ENCODE peak calls at places on chromosomes 5 and 9, in five cellular contexts. Q is foreskin fibroblast, U is OCI-LY7, V is Right ventricle myocardium superior, Y is myocyte. N is an unnamed sample.

GRCh38 chr5:149152317-149152746 is 11.0 kb downstream of the ABLIM3 start:
- DNase-seq in Q (peak; percentile 82), U (no peak), V (no peak), Y (no peak), N (no peak)

GRCh38 chr9:96620832-96621269 is 1.2 kb upstream of the CDC14B start:
- DNase-seq in Q (no peak), U (peak; percentile 23), V (no peak), Y (no peak), N (no peak)

GRCh38 chr5:139758510-139759036 is 37.0 kb upstream of the PSD2 start:
- DNase-seq in Q (no peak), U (no peak), V (no peak), Y (no peak), N (no peak)

GRCh38 chr5:97131139-97131710 is 11.2 kb downstream of the LIX1 start:
- DNase-seq in Q (no peak), U (no peak), V (no peak), Y (no peak), N (no peak)

GRCh38 chr5:118675247-118675646 is 313.1 kb downstream of the DTWD2 start:
- DNase-seq in Q (no peak), U (no peak), V (no peak), Y (no peak), N (no peak)

GRCh38 chr9:73141282-73141681 is 10.4 kb upstream of the ANXA1 start:
- DNase-seq in Q (no peak), U (no peak), V (no peak), Y (no peak), N (no peak)

GRCh38 chr5:161585798-161586197 is 39.3 kb upstream of the GABRB2 start:
- DNase-seq in Q (no peak), U (no peak), V (no peak), Y (no peak), N (no peak)

GRCh38 chr5:152403058-152403457 is 2.0 kb downstream of the NMUR2 start:
- DNase-seq in Q (no peak), U (no peak), V (no peak), Y (no peak), N (no peak)

GRCh38 chr5:111668713-111669112 is 88.3 kb downstream of the NREP start:
- DNase-seq in Q (no peak), U (no peak), V (no peak), Y (no peak), N (no peak)

GRCh38 chr5:9776525-9776924 is 146.4 kb upstream of the TAS2R1 start:
- DNase-seq in Q (no peak), U (no peak), V (no peak), Y (no peak), N (no peak)

GRCh38 chr5:71757590-71758543 is 38.8 kb downstream of the CARTPT start:
- DNase-seq in Q (peak; percentile 74), U (peak; percentile 17), V (peak; percentile 52), Y (peak; percentile 67), N (peak; percentile 77)

GRCh38 chr5:5343581-5343980 is 78.9 kb upstream of the ICE1 start:
- DNase-seq in Q (no peak), U (no peak), V (no peak), Y (no peak), N (no peak)

GRCh38 chr5:61425918-61426317 is 93.9 kb downstream of the ZSWIM6 start:
- DNase-seq in Q (no peak), U (no peak), V (no peak), Y (peak; percentile 22), N (no peak)

GRCh38 chr5:42620579-42621216 is 135.9 kb upstream of the CCDC152 start:
- DNase-seq in Q (peak; percentile 25), U (no peak), V (no peak), Y (no peak), N (no peak)

GRCh38 chr9:37034320-37034937 is 361 bp upstream of the PAX5 start:
- DNase-seq in Q (no peak), U (peak; percentile 89), V (no peak), Y (peak; percentile 6), N (no peak)

GRCh38 chr5:141570655-141571054 is 48.1 kb downstream of the DIAPH1 start:
- DNase-seq in Q (no peak), U (no peak), V (no peak), Y (no peak), N (no peak)

GRCh38 chr5:35063386-35063785 is 15.6 kb upstream of the AGXT2 start:
- DNase-seq in Q (no peak), U (no peak), V (no peak), Y (no peak), N (no peak)

GRCh38 chr5:173808079-173808808 is 79.9 kb upstream of the CPEB4 start:
- DNase-seq in Q (no peak), U (no peak), V (no peak), Y (no peak), N (no peak)

GRCh38 chr5:26482076-26482816 is 556.1 kb downstream of the CDH9 start:
- DNase-seq in Q (no peak), U (no peak), V (no peak), Y (peak; percentile 1), N (no peak)

GRCh38 chr9:120935383-120935857 is 8.8 kb upstream of the TRAF1 start:
- DNase-seq in Q (peak; percentile 93), U (peak; percentile 44), V (peak; percentile 98), Y (peak; percentile 75), N (peak; percentile 98)

GRCh38 chr9:98924971-98925820 is 18.5 kb upstream of the COL15A1 start:
- DNase-seq in Q (no peak), U (no peak), V (no peak), Y (no peak), N (no peak)

GRCh38 chr5:122022966-122023365 is 55.1 kb downstream of the LOX start:
- DNase-seq in Q (no peak), U (peak; percentile 14), V (no peak), Y (no peak), N (no peak)

GRCh38 chr9:5629312-5630037 is 568 bp downstream of the RIC1 start:
- DNase-seq in Q (peak; percentile 20), U (peak; percentile 75), V (peak; percentile 75), Y (peak; percentile 57), N (peak; percentile 78)

GRCh38 chr5:173472784-173473278 is 143.6 kb downstream of the BOD1 start:
- DNase-seq in Q (peak; percentile 60), U (no peak), V (peak; percentile 64), Y (peak; percentile 64), N (no peak)

GRCh38 chr5:159682623-159683022 is 233.7 kb upstream of the ADRA1B start:
- DNase-seq in Q (no peak), U (no peak), V (no peak), Y (no peak), N (no peak)

GRCh38 chr5:159901772-159902171 is 14.5 kb upstream of the ADRA1B start:
- DNase-seq in Q (no peak), U (no peak), V (no peak), Y (no peak), N (no peak)

GRCh38 chr9:90943341-90943740 is 141.7 kb downstream of the SYK start:
- DNase-seq in Q (peak; percentile 37), U (no peak), V (no peak), Y (no peak), N (no peak)

GRCh38 chr5:87190687-87191086 is 77.0 kb upstream of the RASA1 start:
- DNase-seq in Q (no peak), U (no peak), V (no peak), Y (no peak), N (no peak)

N was measured in sigmoid colon.